ENCODE peak calls at places on chromosome 22, in ten cellular contexts. G is fibroblast of the aortic adventitia, C is PC-3, R is psoas muscle, F is GM12865, P is mucosa of descending colon, Y is Peyer's patch, J is IMR-90, O is stomach, X is upper lobe of right lung. H is an unnamed sample.

GRCh38 chr22:45877036-45877380 is 100.0 kb downstream of the WNT7B start:
- DNase-seq in P (no peak), X (no peak), G (no peak), R (no peak), J (no peak), F (no peak), Y (no peak), O (peak), C (no peak), H (no peak)

GRCh38 chr22:20882855-20883254 is 24.0 kb downstream of the SNAP29 start:
- DNase-seq in P (no peak), R (no peak), J (no peak), O (no peak), X (no peak), Y (no peak), G (no peak), F (no peak), C (no peak), H (no peak)

GRCh38 chr22:23180301-23180892 is at the start of gene BCR:
- DNase-seq in R (peak), J (peak), Y (peak), F (peak), O (peak), P (peak), G (peak), C (peak), X (peak), H (peak)

GRCh38 chr22:23718371-23719165 is 27.8 kb downstream of the RGL4 start:
- DNase-seq in R (no peak), P (no peak), X (no peak), F (no peak), O (no peak), Y (no peak), C (no peak), G (no peak), J (no peak), H (no peak)

GRCh38 chr22:47032956-47033647 is 270.7 kb downstream of the TBC1D22A start:
- DNase-seq in X (peak), P (peak), O (peak), F (no peak), C (no peak), G (no peak), J (no peak), Y (peak), R (no peak), H (no peak)

GRCh38 chr22:37275134-37275533 is 7.2 kb upstream of the CYTH4 start:
- DNase-seq in F (no peak), X (no peak), O (no peak), P (no peak), J (no peak), C (no peak), G (no peak), R (no peak), Y (no peak), H (no peak)

GRCh38 chr22:26894362-26894761 is 237.0 kb downstream of the MIAT start:
- DNase-seq in O (no peak), R (no peak), P (no peak), G (peak), J (peak), C (no peak), Y (no peak), X (no peak), F (no peak), H (no peak)

GRCh38 chr22:33652596-33652995 is 267.7 kb downstream of the LARGE1 start:
- DNase-seq in P (no peak), O (no peak), F (no peak), J (peak), R (no peak), G (no peak), C (no peak), X (no peak), Y (no peak), H (no peak)

GRCh38 chr22:43424865-43425630 is 13.2 kb downstream of the MPPED1 start:
- DNase-seq in X (no peak), C (no peak), J (no peak), O (no peak), F (no peak), Y (no peak), G (peak), R (no peak), P (no peak), H (no peak)

GRCh38 chr22:48278620-48279464 is 1516.4 kb downstream of the TBC1D22A start:
- DNase-seq in O (no peak), X (no peak), Y (no peak), G (no peak), J (no peak), P (peak), R (no peak), F (no peak), C (no peak), H (no peak)

GRCh38 chr22:46622081-46622521 is 1.9 kb downstream of the GRAMD4 start:
- DNase-seq in G (no peak), F (no peak), J (no peak), X (no peak), Y (no peak), P (no peak), C (no peak), R (peak), O (no peak), H (no peak)

GRCh38 chr22:40199223-40199622 is 21.5 kb downstream of the TNRC6B start:
- DNase-seq in C (no peak), P (no peak), Y (no peak), R (no peak), J (no peak), O (no peak), X (no peak), F (no peak), G (no peak), H (no peak)

GRCh38 chr22:40190501-40190900 is 12.8 kb downstream of the TNRC6B start:
- DNase-seq in J (no peak), R (no peak), F (no peak), C (no peak), P (no peak), G (no peak), Y (peak), X (no peak), O (peak), H (peak)

GRCh38 chr22:40193429-40194421 is 16.0 kb downstream of the TNRC6B start:
- DNase-seq in O (no peak), C (peak), Y (peak), F (no peak), R (no peak), J (peak), X (no peak), G (peak), P (no peak), H (peak)

GRCh38 chr22:40196628-40197027 is 18.9 kb downstream of the TNRC6B start:
- DNase-seq in C (peak), Y (peak), J (peak), O (no peak), G (peak), X (no peak), R (no peak), F (peak), P (no peak), H (no peak)

GRCh38 chr22:40194656-40195055 is 16.9 kb downstream of the TNRC6B start:
- DNase-seq in X (no peak), C (no peak), F (no peak), Y (no peak), G (no peak), J (no peak), O (no peak), R (no peak), P (no peak), H (no peak)
- H3K4me3 ChIP-seq in X (no peak), C (no peak), F (no peak), Y (no peak), G (no peak), J (no peak), O (no peak), R (no peak), P (no peak), H (no peak)

GRCh38 chr22:44860311-44860710 is 107.9 kb downstream of the ARHGAP8 start:
- DNase-seq in F (no peak), R (no peak), J (no peak), C (no peak), P (no peak), G (no peak), X (no peak), O (no peak), Y (no peak), H (no peak)
- H3K4me3 ChIP-seq in F (no peak), R (no peak), J (no peak), C (no peak), P (no peak), G (no peak), X (no peak), O (no peak), Y (no peak), H (no peak)

DNA sequence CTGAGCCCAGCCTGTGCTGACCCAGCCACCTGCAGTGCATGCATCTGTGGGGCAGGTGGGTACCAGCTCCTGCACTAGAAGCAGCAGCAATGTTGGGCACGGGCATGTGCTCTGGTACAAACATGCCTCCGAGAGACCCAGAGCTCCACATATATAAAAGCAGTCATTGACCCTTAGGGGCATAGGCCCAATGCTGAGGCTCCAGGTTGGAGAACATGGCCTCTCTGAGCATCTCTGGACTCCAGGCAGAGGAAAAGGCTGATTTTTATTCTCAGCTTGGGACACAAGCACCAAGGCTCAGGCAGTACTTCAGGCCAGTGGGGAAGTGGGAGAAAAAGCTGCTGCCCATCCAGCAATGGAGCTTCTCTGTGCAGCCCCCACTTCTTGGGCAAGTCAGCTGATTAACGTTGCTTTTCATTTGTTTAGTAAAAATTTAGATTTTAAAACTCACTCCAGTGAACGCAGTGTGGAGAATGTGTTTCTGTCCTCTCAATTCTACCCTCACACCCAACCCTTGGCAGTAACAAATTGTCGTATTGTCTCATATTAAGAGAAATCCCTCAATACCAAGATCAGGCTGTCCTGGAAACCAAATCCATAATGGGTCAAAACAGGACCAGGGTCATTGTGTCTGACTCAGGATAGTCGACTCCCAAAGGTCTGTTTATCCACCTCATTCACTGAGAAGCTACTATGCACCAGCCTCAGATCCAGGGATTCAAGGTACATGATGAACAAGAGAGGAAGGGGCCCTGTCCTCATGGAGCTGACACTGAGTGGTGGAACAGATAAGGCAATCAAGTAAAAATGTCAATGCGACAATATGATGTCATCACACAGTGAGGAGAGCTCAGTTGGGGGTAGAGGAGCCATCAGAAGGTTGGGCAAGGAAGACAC is 50.6 kb upstream of the TOP3B start:
- DNase-seq in F (no peak), C (no peak), G (no peak), X (no peak), Y (no peak), P (no peak), J (no peak), R (no peak), O (no peak), H (no peak)
- H3K4me3 ChIP-seq in F (no peak), C (no peak), G (no peak), X (no peak), Y (no peak), P (no peak), J (no peak), R (no peak), O (no peak), H (no peak)

DNA sequence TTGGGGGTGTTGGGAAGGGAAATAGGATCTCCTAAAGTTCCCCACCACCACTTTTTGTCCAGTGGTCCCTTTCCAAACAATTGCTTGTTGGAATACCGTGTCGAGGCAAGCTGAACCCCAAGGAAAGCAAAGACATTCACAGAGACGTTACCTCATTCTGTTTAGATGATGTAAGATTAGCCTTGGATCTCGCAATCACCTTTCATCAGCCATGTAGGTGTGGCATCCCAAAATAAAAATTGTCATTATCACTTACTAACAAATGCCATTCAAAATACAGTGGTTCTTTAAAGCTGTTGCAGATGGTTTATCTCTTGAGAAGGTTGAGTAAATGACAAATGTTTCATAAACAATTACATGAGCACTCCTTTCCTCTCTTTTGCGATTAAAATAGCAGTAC is 86.5 kb upstream of the SLC25A18 start:
- DNase-seq in O (no peak), P (no peak), G (peak), J (no peak), R (no peak), C (no peak), F (no peak), Y (no peak), X (no peak), H (no peak)
- H3K4me3 ChIP-seq in O (no peak), P (no peak), G (no peak), J (no peak), R (peak), C (no peak), F (no peak), Y (no peak), X (peak), H (no peak)